ENCODE peak calls at places on chromosome 2, in eight cellular contexts. J is COR-L47; C is nephron progenitor cell; O is activated CD8-positive, alpha-beta memory T cell treated with anti-CD3 and anti-CD28 coated beads for 1 hour; B is hepatic stellate cell; Y is uterus; E is A549; V is Kasumi-1. G is an unnamed sample.
A peak's percentile ranks its signal among the peaks of the same experiment; 100 is the strongest.

GRCh38 chr2:165576409-165576808 is 106.9 kb downstream of the CSRNP3 start:
- DNase-seq in J (no peak), C (no peak), O (no peak), B (no peak), Y (no peak), E (no peak), V (no peak), G (no peak)

GRCh38 chr2:100902833-100903405 is 83.0 kb downstream of the NPAS2 start:
- DNase-seq in J (no peak), C (no peak), O (no peak), B (peak; percentile 92), Y (no peak), E (peak; percentile 94), V (no peak), G (peak; percentile 85)

GRCh38 chr2:5692561-5693287 is 540 bp downstream of the SOX11 start:
- DNase-seq in J (peak; percentile 39), C (peak; percentile 60), O (no peak), B (no peak), Y (no peak), E (no peak), V (no peak), G (no peak)

GRCh38 chr2:229715895-229716507 is 1.6 kb upstream of the DNER start:
- DNase-seq in J (peak; percentile 23), C (peak; percentile 37), O (no peak), B (no peak), Y (no peak), E (peak; percentile 30), V (peak; percentile 28), G (peak; percentile 67)

GRCh38 chr2:236951830-236952475 is 133.7 kb upstream of the COPS8 start:
- DNase-seq in J (no peak), C (no peak), O (no peak), B (no peak), Y (no peak), E (no peak), V (no peak), G (no peak)

GRCh38 chr2:240245706-240246105 is 105.2 kb upstream of the OTOS start:
- DNase-seq in J (no peak), C (no peak), O (no peak), B (no peak), Y (peak; percentile 31), E (no peak), V (no peak), G (no peak)

GRCh38 chr2:3303583-3304406 is 73.8 kb downstream of the EIPR1 start:
- DNase-seq in J (peak; percentile 83), C (peak; percentile 91), O (peak; percentile 62), B (peak; percentile 92), Y (peak; percentile 76), E (peak; percentile 93), V (peak; percentile 60), G (peak; percentile 79)

GRCh38 chr2:105114551-105114950 is 76.7 kb downstream of the MRPS9 start:
- DNase-seq in J (peak; percentile 48), C (no peak), O (no peak), B (peak; percentile 74), Y (no peak), E (peak; percentile 59), V (peak; percentile 68), G (peak; percentile 66)

GRCh38 chr2:196293751-196294486 is 122.5 kb upstream of the STK17B start:
- DNase-seq in J (no peak), C (no peak), O (no peak), B (peak; percentile 61), Y (no peak), E (peak; percentile 28), V (no peak), G (peak; percentile 90)

GRCh38 chr2:174673876-174674275 is 76.3 kb upstream of the WIPF1 start:
- DNase-seq in J (no peak), C (no peak), O (no peak), B (no peak), Y (no peak), E (no peak), V (no peak), G (no peak)

GRCh38 chr2:171411791-171412483 is 21.9 kb downstream of the METTL8 start:
- DNase-seq in J (no peak), C (no peak), O (no peak), B (no peak), Y (no peak), E (no peak), V (no peak), G (peak; percentile 54)

GRCh38 chr2:120719471-120719870 is 16.2 kb upstream of the GLI2 start:
- DNase-seq in J (no peak), C (no peak), O (no peak), B (no peak), Y (no peak), E (no peak), V (no peak), G (no peak)

GRCh38 chr2:165610591-165611029 is 141.1 kb downstream of the CSRNP3 start:
- DNase-seq in J (no peak), C (no peak), O (no peak), B (no peak), Y (no peak), E (no peak), V (peak; percentile 77), G (no peak)

GRCh38 chr2:45691152-45691551 is 39.7 kb downstream of the PRKCE start:
- DNase-seq in J (no peak), C (no peak), O (no peak), B (no peak), Y (no peak), E (no peak), V (no peak), G (no peak)

GRCh38 chr2:229296561-229296960 is 25.5 kb upstream of the PID1 start:
- DNase-seq in J (no peak), C (no peak), O (no peak), B (no peak), Y (no peak), E (no peak), V (no peak), G (no peak)

GRCh38 chr2:130987519-130988425 is 105.5 kb downstream of the FAM168B start:
- DNase-seq in J (no peak), C (no peak), O (no peak), B (no peak), Y (no peak), E (no peak), V (no peak), G (no peak)

GRCh38 chr2:146576301-146576700 is 1268.5 kb upstream of the ACVR2A start:
- DNase-seq in J (peak; percentile 37), C (no peak), O (no peak), B (no peak), Y (no peak), E (no peak), V (no peak), G (peak; percentile 24)

GRCh38 chr2:27428978-27429541 is 629 bp downstream of the NRBP1 start:
- DNase-seq in J (peak; percentile 67), C (peak; percentile 89), O (peak; percentile 56), B (peak; percentile 83), Y (peak; percentile 79), E (peak; percentile 83), V (peak; percentile 66), G (peak; percentile 88)

GRCh38 chr2:212345966-212346365 is 192.6 kb downstream of the ERBB4 start:
- DNase-seq in J (no peak), C (no peak), O (no peak), B (no peak), Y (no peak), E (no peak), V (no peak), G (no peak)

GRCh38 chr2:160700415-160700814 is 206.8 kb upstream of the RBMS1 start:
- DNase-seq in J (no peak), C (no peak), O (no peak), B (no peak), Y (no peak), E (no peak), V (no peak), G (no peak)

GRCh38 chr2:70192516-70192915 is 1.7 kb upstream of the C2orf42 start:
- DNase-seq in J (no peak), C (no peak), O (no peak), B (no peak), Y (no peak), E (no peak), V (no peak), G (peak; percentile 82)

GRCh38 chr2:217790681-217791392 is 212.0 kb downstream of the TNS1 start:
- DNase-seq in J (no peak), C (no peak), O (no peak), B (peak; percentile 59), Y (no peak), E (no peak), V (no peak), G (peak; percentile 70)

GRCh38 chr2:158052761-158053160 is 48.9 kb upstream of the UPP2 start:
- DNase-seq in J (no peak), C (no peak), O (no peak), B (no peak), Y (no peak), E (no peak), V (no peak), G (no peak)

GRCh38 chr2:48734576-48735303 is 20.8 kb downstream of the LHCGR start:
- DNase-seq in J (no peak), C (no peak), O (no peak), B (no peak), Y (no peak), E (no peak), V (no peak), G (no peak)

GRCh38 chr2:198587726-198588125 is 783.3 kb downstream of the PLCL1 start:
- DNase-seq in J (no peak), C (no peak), O (no peak), B (no peak), Y (no peak), E (no peak), V (no peak), G (no peak)

GRCh38 chr2:239329972-239330572 is 70.7 kb downstream of the HDAC4 start:
- DNase-seq in J (no peak), C (no peak), O (no peak), B (no peak), Y (no peak), E (no peak), V (no peak), G (no peak)

GRCh38 chr2:21467910-21468309 is 344.1 kb downstream of the TDRD15 start:
- DNase-seq in J (no peak), C (no peak), O (no peak), B (no peak), Y (no peak), E (no peak), V (no peak), G (no peak)

GRCh38 chr2:223889133-223889769 is 51.9 kb upstream of the AP1S3 start:
- DNase-seq in J (no peak), C (no peak), O (no peak), B (no peak), Y (no peak), E (no peak), V (no peak), G (no peak)

GRCh38 chr2:120863661-120864320 is 128.1 kb downstream of the GLI2 start:
- DNase-seq in J (no peak), C (no peak), O (no peak), B (no peak), Y (no peak), E (peak; percentile 72), V (no peak), G (peak; percentile 76)

GRCh38 chr2:30675758-30676157 is 131.5 kb downstream of the CAPN13 start:
- DNase-seq in J (no peak), C (no peak), O (no peak), B (no peak), Y (no peak), E (no peak), V (no peak), G (no peak)

GRCh38 chr2:98521266-98521665 is 76.6 kb downstream of the INPP4A start:
- DNase-seq in J (no peak), C (no peak), O (no peak), B (no peak), Y (no peak), E (no peak), V (no peak), G (no peak)

GRCh38 chr2:9423100-9423921 is at the start of the genes CPSF3 and ITGB1BP1:
- DNase-seq in J (peak; percentile 97), C (peak; percentile 99), O (peak; percentile 96), B (peak; percentile 99), Y (peak; percentile 98), E (peak; percentile 99), V (peak; percentile 96), G (peak; percentile 98)

G was measured in epithelial cell of esophagus.